ENCODE peak calls at places on chromosomes 13 and 19, in seven cellular contexts. W, M, U, K, B, S and G are unnamed samples.

GRCh38 chr13:28000567-28000966 is 12.1 kb upstream of the URAD start:
- DNase-seq in K (no peak), S (no peak), W (no peak), U (no peak), M (no peak), B (no peak), G (no peak)

GRCh38 chr19:13022859-13023636 is 27.8 kb downstream of the NFIX start:
- DNase-seq in B (peak; percentile 94), U (peak; percentile 96), W (peak; percentile 68), S (peak; percentile 93), K (no peak), M (no peak), G (peak; percentile 92)

GRCh38 chr13:66313408-66313807 is 916.7 kb downstream of the PCDH9 start:
- DNase-seq in W (no peak), S (no peak), M (no peak), U (peak; percentile 77), K (no peak), B (no peak), G (no peak)

GRCh38 chr19:46265217-46265828 is 31.5 kb upstream of the HIF3A start:
- DNase-seq in U (peak; percentile 84), M (peak; percentile 62), W (peak; percentile 74), S (peak; percentile 54), B (peak; percentile 40), K (peak; percentile 63), G (peak; percentile 82)

GRCh38 chr13:67224148-67224846 is 5.8 kb downstream of the PCDH9 start:
- DNase-seq in M (peak; percentile 16), B (no peak), S (peak; percentile 67), U (peak; percentile 74), K (peak; percentile 78), W (peak; percentile 87), G (peak; percentile 85)

GRCh38 chr13:25699056-25699455 is 327.3 kb downstream of the ATP8A2 start:
- DNase-seq in W (no peak), S (no peak), U (no peak), M (no peak), B (no peak), K (no peak), G (no peak)

GRCh38 chr13:54699831-54700230 is 1671.2 kb downstream of the OLFM4 start:
- DNase-seq in S (no peak), B (no peak), W (no peak), K (no peak), U (no peak), M (no peak), G (no peak)

GRCh38 chr13:58953638-58954037 is 1210.1 kb downstream of the DIAPH3 start:
- DNase-seq in K (no peak), S (no peak), M (no peak), W (no peak), B (no peak), U (no peak), G (no peak)

GRCh38 chr13:79457948-79458347 is 23.0 kb upstream of the NDFIP2 start:
- DNase-seq in M (no peak), S (no peak), U (peak; percentile 85), W (no peak), K (no peak), B (no peak), G (peak; percentile 92)

GRCh38 chr13:60164490-60164889 is 762 bp upstream of the DIAPH3 start:
- DNase-seq in M (no peak), K (no peak), S (no peak), B (no peak), W (no peak), U (peak; percentile 37), G (peak; percentile 15)

GRCh38 chr13:28744091-28744536 is 25.3 kb upstream of the SLC46A3 start:
- DNase-seq in U (peak; percentile 89), B (no peak), S (no peak), K (no peak), W (no peak), M (no peak), G (peak; percentile 92)

GRCh38 chr13:49524740-49525501 is 29.2 kb downstream of the PHF11 start:
- DNase-seq in W (no peak), S (no peak), M (no peak), U (no peak), K (no peak), B (no peak), G (no peak)

GRCh38 chr19:55546822-55547614 is 1.7 kb upstream of the SBK3 start:
- DNase-seq in W (peak; percentile 81), U (peak; percentile 85), S (peak; percentile 43), B (no peak), K (no peak), M (no peak), G (peak; percentile 38)

GRCh38 chr13:66618702-66619101 is 611.4 kb downstream of the PCDH9 start:
- DNase-seq in W (no peak), S (no peak), U (peak; percentile 47), B (no peak), M (no peak), K (no peak), G (peak; percentile 73)

GRCh38 chr13:89695343-89696257 is 1651.9 kb upstream of the MIR17HG start:
- DNase-seq in M (no peak), W (peak; percentile 39), K (peak; percentile 35), B (peak; percentile 14), S (no peak), U (no peak), G (peak; percentile 57)

GRCh38 chr19:37695144-37695899 is 24.2 kb downstream of the ZNF607 start:
- DNase-seq in M (no peak), W (no peak), B (no peak), K (no peak), U (no peak), S (no peak), G (no peak)